ENCODE peak calls at places on chromosomes 4 and X, in four cellular contexts. One of them, this sample, is unnamed.

GRCh38 chr4:4248036-4248884 is at the start of gene TMEM128:
- DNase-seq in HTR-8/SVneo: peak
- DNase-seq in choroid plexus epithelial cell: peak
- DNase-seq in CD8-positive, alpha-beta memory T cell: peak
- DNase-seq in this sample: peak

GRCh38 chr4:24921491-24921890 is 8.6 kb upstream of the CCDC149 start:
- DNase-seq in HTR-8/SVneo: no peak
- DNase-seq in CD8-positive, alpha-beta memory T cell: no peak
- DNase-seq in choroid plexus epithelial cell: no peak
- DNase-seq in this sample: no peak

GRCh38 chr4:176988226-176988625 is 195.5 kb upstream of the VEGFC start:
- DNase-seq in choroid plexus epithelial cell: peak
- DNase-seq in CD8-positive, alpha-beta memory T cell: no peak
- DNase-seq in HTR-8/SVneo: peak
- DNase-seq in this sample: no peak

GRCh38 chrX:22634081-22634480 is 361.4 kb downstream of the CBLL2 start:
- DNase-seq in CD8-positive, alpha-beta memory T cell: no peak
- DNase-seq in choroid plexus epithelial cell: peak
- DNase-seq in HTR-8/SVneo: no peak
- DNase-seq in this sample: no peak

GRCh38 chrX:78514852-78515251 is 144.3 kb downstream of the RTL3 start:
- DNase-seq in choroid plexus epithelial cell: no peak
- DNase-seq in HTR-8/SVneo: no peak
- DNase-seq in CD8-positive, alpha-beta memory T cell: no peak
- DNase-seq in this sample: no peak

GRCh38 chr4:76753814-76754213 is 144.1 kb downstream of the SOWAHB start:
- DNase-seq in HTR-8/SVneo: no peak
- DNase-seq in choroid plexus epithelial cell: peak
- DNase-seq in CD8-positive, alpha-beta memory T cell: no peak
- DNase-seq in this sample: no peak

GRCh38 chr4:2341261-2341841 is 77.1 kb downstream of the ZFYVE28 start:
- DNase-seq in CD8-positive, alpha-beta memory T cell: no peak
- DNase-seq in HTR-8/SVneo: no peak
- DNase-seq in choroid plexus epithelial cell: no peak
- DNase-seq in this sample: no peak

GRCh38 chrX:45668686-45669443 is 468.2 kb upstream of the DIPK2B start:
- DNase-seq in CD8-positive, alpha-beta memory T cell: no peak
- DNase-seq in choroid plexus epithelial cell: peak
- DNase-seq in HTR-8/SVneo: peak
- DNase-seq in this sample: no peak

GRCh38 chr4:33831667-33832066 is 2412.6 kb downstream of the ARAP2 start:
- DNase-seq in CD8-positive, alpha-beta memory T cell: no peak
- DNase-seq in HTR-8/SVneo: no peak
- DNase-seq in choroid plexus epithelial cell: peak
- DNase-seq in this sample: no peak

GRCh38 chr4:53474178-53474577 is 96.7 kb downstream of the FIP1L1 start:
- DNase-seq in HTR-8/SVneo: no peak
- DNase-seq in choroid plexus epithelial cell: no peak
- DNase-seq in CD8-positive, alpha-beta memory T cell: no peak
- DNase-seq in this sample: no peak

This sample was measured in hippocampal formation.